ENCODE peak calls at places on chromosome 22, in nine cellular contexts. M is cortex of kidney, J is EH, W is mucosa of descending colon, D is neural crest cell, X is fibroblast of the conjunctiva, F is fibroblast of mammary gland, S is heart right ventricle, E is SJSA1. A is an unnamed sample.

GRCh38 chr22:27996529-27996925 is 77.5 kb upstream of the PITPNB start:
- DNase-seq in E (no peak), F (no peak), X (no peak), S (no peak), J (no peak), D (no peak), M (no peak), W (no peak), A (no peak)

GRCh38 chr22:44669725-44670027 is 32.3 kb upstream of the PRR5 start:
- DNase-seq in J (peak), D (no peak), M (no peak), W (no peak), F (peak), S (no peak), E (no peak), X (no peak), A (no peak)

GRCh38 chr22:42074153-42074750 is at the start of gene PHETA2:
- DNase-seq in D (no peak), E (peak), S (peak), M (no peak), F (peak), W (peak), X (no peak), J (peak), A (peak)

GRCh38 chr22:19448739-19449421 is 1.4 kb upstream of the C22orf39 start:
- DNase-seq in E (no peak), F (no peak), D (no peak), W (no peak), J (no peak), M (no peak), X (no peak), S (no peak), A (no peak)

GRCh38 chr22:27991586-27992293 is 72.7 kb upstream of the PITPNB start:
- DNase-seq in M (no peak), E (no peak), F (no peak), X (no peak), W (no peak), J (no peak), D (no peak), S (no peak), A (no peak)

GRCh38 chr22:43910178-43910695 is 13.4 kb upstream of the PNPLA3 start:
- DNase-seq in F (no peak), X (no peak), D (no peak), J (no peak), W (no peak), S (no peak), E (no peak), M (no peak), A (no peak)

GRCh38 chr22:21447694-21448402 is 19.3 kb upstream of the TMEM191C start:
- DNase-seq in J (no peak), S (peak), W (no peak), E (no peak), F (no peak), D (no peak), M (no peak), X (no peak), A (peak)

GRCh38 chr22:23112472-23113012 is 29.2 kb downstream of the RSPH14 start:
- DNase-seq in E (no peak), X (no peak), S (no peak), D (no peak), F (no peak), J (no peak), W (no peak), M (no peak), A (no peak)

GRCh38 chr22:29702931-29703594 is 16.7 kb upstream of the CABP7 start:
- DNase-seq in J (no peak), D (no peak), W (no peak), S (peak), X (no peak), E (no peak), F (no peak), M (no peak), A (peak)

GRCh38 chr22:45218974-45219373 is 21.7 kb downstream of the KIAA0930 start:
- DNase-seq in E (no peak), M (no peak), X (no peak), D (no peak), S (no peak), F (peak), W (no peak), J (peak), A (no peak)

GRCh38 chr22:39955675-39956074 is 4.5 kb upstream of the TMA7B start:
- DNase-seq in X (no peak), F (no peak), S (no peak), D (no peak), M (no peak), W (no peak), J (peak), E (no peak), A (no peak)

GRCh38 chr22:41524283-41524682 is 20.0 kb downstream of the POLR3H start:
- DNase-seq in J (no peak), D (no peak), W (peak), F (peak), X (no peak), S (peak), M (no peak), E (no peak), A (peak)

GRCh38 chr22:31950226-31950625 is 5.9 kb downstream of the YWHAH start:
- DNase-seq in J (peak), M (no peak), X (no peak), S (no peak), W (no peak), D (no peak), F (peak), E (no peak), A (no peak)

GRCh38 chr22:45154383-45154782 is 9.3 kb upstream of the NUP50 start:
- DNase-seq in D (no peak), J (peak), W (no peak), E (peak), M (no peak), X (no peak), S (no peak), F (peak), A (no peak)

GRCh38 chr22:39300198-39300830 is 19.1 kb downstream of the RPL3 start:
- DNase-seq in M (no peak), J (peak), W (no peak), D (no peak), X (no peak), F (no peak), E (no peak), S (peak), A (peak)

GRCh38 chr22:35971418-35972119 is 57.1 kb downstream of the RBFOX2 start:
- DNase-seq in S (no peak), F (peak), D (no peak), E (peak), W (no peak), J (peak), X (peak), M (no peak), A (peak)

GRCh38 chr22:33659423-33659822 is 260.9 kb downstream of the LARGE1 start:
- DNase-seq in W (peak), D (no peak), M (no peak), S (no peak), X (no peak), J (peak), E (no peak), F (peak), A (no peak)

GRCh38 chr22:33213383-33214075 is 155.3 kb upstream of the SYN3 start:
- DNase-seq in D (no peak), J (no peak), F (no peak), M (no peak), S (no peak), W (no peak), X (no peak), E (no peak), A (no peak)

GRCh38 chr22:42670921-42671709 is 21.9 kb upstream of the CYB5R3 start:
- DNase-seq in D (no peak), W (no peak), S (peak), E (peak), X (no peak), F (no peak), M (no peak), J (peak), A (no peak)

GRCh38 chr22:40213478-40213877 is 35.8 kb downstream of the TNRC6B start:
- DNase-seq in S (no peak), J (no peak), X (no peak), F (no peak), W (no peak), E (no peak), D (no peak), M (no peak), A (no peak)

GRCh38 chr22:49481651-49482399 is 345.8 kb downstream of the BRD1 start:
- DNase-seq in D (no peak), S (no peak), J (no peak), E (no peak), W (no peak), F (no peak), M (no peak), X (no peak), A (no peak)

GRCh38 chr22:45320326-45320976 is 10.7 kb downstream of the FAM118A start:
- DNase-seq in E (peak), D (no peak), J (no peak), F (peak), S (no peak), W (no peak), X (no peak), M (no peak), A (no peak)

GRCh38 chr22:37544955-37545702 is 15.2 kb upstream of the CDC42EP1 start:
- DNase-seq in M (no peak), X (no peak), D (peak), E (peak), F (peak), W (peak), J (peak), S (peak), A (peak)

GRCh38 chr22:37182101-37182948 is 5.7 kb downstream of the C1QTNF6 start:
- DNase-seq in X (no peak), S (no peak), D (no peak), W (no peak), M (no peak), E (no peak), J (no peak), F (no peak), A (peak)

GRCh38 chr22:37090920-37091688 is 18.4 kb downstream of the TMPRSS6 start:
- DNase-seq in X (no peak), J (no peak), E (no peak), S (no peak), W (no peak), M (no peak), D (no peak), F (no peak), A (no peak)

GRCh38 chr22:50078246-50078645 is 7.0 kb downstream of the MLC1 start:
- DNase-seq in D (no peak), F (no peak), S (no peak), X (no peak), M (no peak), J (no peak), W (no peak), E (no peak), A (no peak)

GRCh38 chr22:41030891-41031290 is 61.5 kb upstream of the EP300 start:
- DNase-seq in W (no peak), S (no peak), X (no peak), E (peak), M (no peak), F (peak), J (peak), D (no peak), A (no peak)

GRCh38 chr22:39478461-39478860 is 21.6 kb downstream of the MGAT3 start:
- DNase-seq in F (no peak), D (no peak), S (no peak), W (peak), X (no peak), E (no peak), J (peak), M (no peak), A (peak)

GRCh38 chr22:48907591-48907990 is 920.1 kb downstream of the BRD1 start:
- DNase-seq in S (no peak), D (no peak), M (no peak), W (no peak), X (no peak), F (no peak), J (no peak), E (no peak), A (no peak)

GRCh38 chr22:40953446-40953845 is 2.3 kb downstream of the RBX1 start:
- DNase-seq in W (no peak), X (no peak), S (no peak), D (no peak), J (peak), E (no peak), F (no peak), M (no peak), A (no peak)

GRCh38 chr22:23289851-23290724 is 109.8 kb downstream of the BCR start:
- DNase-seq in W (peak), F (peak), S (peak), D (peak), X (peak), M (no peak), J (peak), E (peak), A (peak)

GRCh38 chr22:39956932-39957664 is 3.1 kb upstream of the TMA7B start:
- DNase-seq in S (no peak), D (no peak), X (no peak), J (no peak), F (no peak), W (no peak), M (no peak), E (no peak), A (no peak)

GRCh38 chr22:29627196-29627535 is 23.7 kb downstream of the NF2 start:
- DNase-seq in E (no peak), S (no peak), F (no peak), J (no peak), M (no peak), X (no peak), W (no peak), D (no peak), A (no peak)

GRCh38 chr22:42704896-42705295 is 15.8 kb downstream of the A4GALT start:
- DNase-seq in E (no peak), W (no peak), M (no peak), J (no peak), X (no peak), S (no peak), D (no peak), F (no peak), A (no peak)

GRCh38 chr22:49768511-49768910 is 59.2 kb downstream of the BRD1 start:
- DNase-seq in D (no peak), E (no peak), M (no peak), X (no peak), F (no peak), J (no peak), W (no peak), S (no peak), A (peak)

GRCh38 chr22:45163074-45163416 is 680 bp upstream of the NUP50 start:
- DNase-seq in W (no peak), F (peak), M (no peak), X (no peak), D (no peak), S (no peak), E (no peak), J (peak), A (no peak)

GRCh38 chr22:27075028-27075678 is 417.8 kb downstream of the MIAT start:
- DNase-seq in X (no peak), J (peak), W (no peak), F (no peak), E (no peak), D (no peak), M (no peak), S (no peak), A (no peak)

GRCh38 chr22:32589007-32589406 is 114.4 kb downstream of the FBXO7 start:
- DNase-seq in D (no peak), W (no peak), E (no peak), M (no peak), F (peak), J (peak), X (no peak), S (no peak), A (no peak)

GRCh38 chr22:37803636-37804371 is 3.9 kb upstream of the GCAT start:
- DNase-seq in F (no peak), D (no peak), X (no peak), W (peak), J (no peak), E (no peak), S (no peak), M (no peak), A (no peak)